ENCODE peak calls at places on chromosomes 4 and X, in eight cellular contexts. O is ACHN; T is HEK293T; C is hippocampal formation; Z is stimulated activated CD4-positive, alpha-beta T cell treated with anti-CD3 and anti-CD28 coated beads, Interleukin-12 subunit alpha, Interleukin-12 subunit beta, amount 100 ng/mL, for 4 hours; R is sciatic nerve; S is ELR; E is CD8-positive, alpha-beta memory T cell. P is an unnamed sample.

GRCh38 chrX:119145241-119145653 is 17.6 kb upstream of the KIAA1210 start:
- DNase-seq in S (peak; percentile 33), O (peak; percentile 7), E (no peak), T (peak; percentile 42), R (no peak), C (no peak), Z (no peak), P (peak; percentile 8)

GRCh38 chr4:53490965-53491622 is 100.2 kb downstream of the LNX1 start:
- DNase-seq in C (no peak), R (no peak), Z (no peak), T (peak; percentile 28), S (peak; percentile 81), O (peak; percentile 41), E (no peak), P (peak; percentile 48)

GRCh38 chrX:154818916-154819770 is 13.9 kb upstream of the MPP1 start:
- DNase-seq in O (no peak), Z (no peak), T (no peak), C (no peak), S (no peak), R (no peak), E (no peak), P (peak; percentile 21)

GRCh38 chrX:10015711-10016515 is 48.8 kb downstream of the CLDN34 start:
- DNase-seq in C (no peak), O (peak; percentile 35), S (peak; percentile 65), Z (no peak), E (peak; percentile 13), T (no peak), R (peak; percentile 63), P (peak; percentile 18)

GRCh38 chr4:171774642-171775041 is 38.6 kb upstream of the GALNTL6 start:
- DNase-seq in C (no peak), T (no peak), Z (no peak), S (no peak), O (no peak), R (no peak), E (no peak), P (no peak)

GRCh38 chr4:69323284-69323683 is 43.0 kb downstream of the UGT2B28 start:
- DNase-seq in O (no peak), C (no peak), R (no peak), S (no peak), Z (no peak), E (no peak), T (no peak), P (no peak)

GRCh38 chr4:68904786-68905185 is 46.8 kb downstream of the UGT2A3 start:
- DNase-seq in S (peak; percentile 11), R (no peak), T (peak; percentile 21), O (peak; percentile 52), E (no peak), C (no peak), Z (no peak), P (peak; percentile 78)

GRCh38 chr4:146582864-146583263 is 55.8 kb upstream of the POU4F2 start:
- DNase-seq in C (no peak), E (no peak), T (no peak), S (peak; percentile 23), O (no peak), Z (no peak), R (no peak), P (no peak)

GRCh38 chr4:2914220-2915126 is 48.7 kb downstream of the NOP14 start:
- DNase-seq in E (no peak), C (no peak), S (no peak), Z (no peak), R (peak; percentile 36), O (no peak), T (no peak), P (peak; percentile 53)

GRCh38 chr4:71126719-71127118 is 133.3 kb downstream of the DCK start:
- DNase-seq in Z (no peak), C (no peak), T (no peak), R (no peak), S (peak; percentile 98), E (no peak), O (peak; percentile 82), P (no peak)

GRCh38 chr4:174467107-174467506 is 55.2 kb downstream of the HPGD start:
- DNase-seq in R (no peak), O (no peak), E (no peak), Z (no peak), T (no peak), S (peak; percentile 19), C (no peak), P (no peak)

GRCh38 chrX:77431227-77431626 is 16.0 kb upstream of the FGF16 start:
- DNase-seq in Z (no peak), S (no peak), O (no peak), T (no peak), E (no peak), C (no peak), R (no peak), P (peak; percentile 3)

GRCh38 chrX:85379174-85379907 is at the start of gene POF1B:
- DNase-seq in E (no peak), O (no peak), R (no peak), T (no peak), Z (no peak), S (no peak), C (no peak), P (peak; percentile 41)

GRCh38 chr4:128649161-128649560 is 160.3 kb upstream of the JADE1 start:
- DNase-seq in O (no peak), Z (no peak), C (no peak), E (no peak), R (no peak), S (no peak), T (no peak), P (no peak)